ENCODE peak calls at places on chromosomes 13 and 19, in five cellular contexts. G is CD8-positive, alpha-beta T cell; C is lower lobe of right lung; Y is esophagus squamous epithelium; S is CD4-positive, CD25-positive, alpha-beta regulatory T cell. U is an unnamed sample. For H3K4me1, the result is how much of the 10 kb centered on the place peaks cover.

GRCh38 chr13:67048084-67048792 is 181.9 kb downstream of the PCDH9 start:
- DNase-seq in G (no peak), C (no peak), Y (no peak), S (no peak), U (no peak)

GRCh38 chr13:19695829-19696228 is 62.4 kb downstream of the MPHOSPH8 start:
- DNase-seq in G (no peak), C (no peak), Y (no peak), S (no peak), U (no peak)

GRCh38 chr13:87893186-87893585 is 222.0 kb downstream of the SLITRK5 start:
- DNase-seq in G (no peak), C (no peak), Y (no peak), S (no peak), U (no peak)

GRCh38 chr19:18167975-18168645 is 5.5 kb upstream of the IFI30 start:
- DNase-seq in G (peak), C (peak), Y (no peak), S (peak), U (no peak)

GRCh38 chr13:95505265-95505664 is 47.3 kb upstream of the CLDN10 start:
- DNase-seq in G (no peak), C (no peak), Y (no peak), S (no peak), U (no peak)

GRCh38 chr19:10467104-10467706 is 36.0 kb downstream of the KEAP1 start:
- DNase-seq in G (no peak), C (no peak), Y (no peak), S (no peak), U (no peak)

GRCh38 chr13:40508112-40508511 is 158.3 kb downstream of the FOXO1 start:
- DNase-seq in G (no peak), C (no peak), Y (no peak), S (peak), U (no peak)

GRCh38 chr13:111325146-111325890 is 4.9 kb downstream of the TEX29 start:
- DNase-seq in G (no peak), C (no peak), Y (no peak), S (no peak), U (no peak)

GRCh38 chr19:42199440-42200115 is 17.9 kb downstream of the DEDD2 start:
- DNase-seq in G (no peak), C (peak), Y (no peak), S (peak), U (no peak)

GRCh38 chr13:110916671-110917142 is 1.8 kb upstream of the ANKRD10 start:
- DNase-seq in G (no peak), C (no peak), Y (no peak), S (no peak), U (no peak)

GRCh38 chr19:32676186-32676894 is 692 bp downstream of the RGS9BP start:
- DNase-seq in G (no peak), C (no peak), Y (no peak), S (no peak), U (no peak)

GRCh38 chr13:97852181-97852874 is 101.1 kb upstream of the IPO5 start:
- DNase-seq in G (no peak), C (no peak), Y (no peak), S (no peak), U (no peak)

GRCh38 chr19:17966497-17967257 is at the start of gene KCNN1:
- DNase-seq in G (no peak), C (no peak), Y (no peak), S (no peak), U (no peak)

DNA sequence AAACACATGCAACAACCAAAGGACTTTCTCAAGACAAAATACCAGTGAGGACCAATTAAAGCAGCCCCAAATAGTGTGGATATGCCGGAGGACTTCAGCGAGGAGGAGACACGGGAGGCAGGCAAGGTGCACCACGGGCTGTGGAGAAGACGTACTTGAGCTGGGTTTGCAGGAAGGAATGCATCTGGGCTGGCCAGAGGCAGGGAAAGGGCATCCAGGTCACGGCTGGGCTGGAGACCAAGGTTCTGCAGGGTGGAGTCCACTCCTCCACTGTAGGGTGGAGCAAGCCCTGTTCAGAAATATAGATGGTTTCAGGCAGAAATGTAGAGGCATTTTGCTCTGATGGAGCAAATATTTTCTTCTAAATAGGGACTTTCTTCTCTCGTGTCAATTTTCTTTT is 36.6 kb upstream of the MEDAG start:
- DNase-seq in G (no peak), C (no peak), Y (no peak), S (no peak), U (no peak)
- H3K4me1 ChIP-seq in G (under half), C (under half), Y (under half), S (under half), U (under half)

GRCh38 chr13:51534075-51534817 is 50.0 kb upstream of the WDFY2 start:
- DNase-seq in G (peak), C (peak), Y (no peak), S (no peak), U (no peak)
- H3K27ac ChIP-seq in G (no peak), C (peak), Y (no peak), S (no peak), U (no peak)

GRCh38 chr19:38277549-38277948 is 13.2 kb downstream of the SPINT2 start:
- DNase-seq in G (no peak), C (no peak), Y (no peak), S (no peak), U (no peak)
- H3K4me1 ChIP-seq in G (under half), C (half or more), Y (under half), S (under half), U (under half)

GRCh38 chr13:72126424-72126823 is 259.4 kb upstream of the DACH1 start:
- DNase-seq in G (no peak), C (no peak), Y (no peak), S (no peak), U (no peak)

GRCh38 chr13:72129117-72129516 is 262.1 kb upstream of the DACH1 start:
- DNase-seq in G (no peak), C (no peak), Y (no peak), S (no peak), U (no peak)

GRCh38 chr13:72122661-72123060 is 255.7 kb upstream of the DACH1 start:
- DNase-seq in G (no peak), C (no peak), Y (no peak), S (no peak), U (no peak)

GRCh38 chr13:72127031-72127430 is 260.0 kb upstream of the DACH1 start:
- DNase-seq in G (no peak), C (no peak), Y (no peak), S (no peak), U (no peak)

DNA sequence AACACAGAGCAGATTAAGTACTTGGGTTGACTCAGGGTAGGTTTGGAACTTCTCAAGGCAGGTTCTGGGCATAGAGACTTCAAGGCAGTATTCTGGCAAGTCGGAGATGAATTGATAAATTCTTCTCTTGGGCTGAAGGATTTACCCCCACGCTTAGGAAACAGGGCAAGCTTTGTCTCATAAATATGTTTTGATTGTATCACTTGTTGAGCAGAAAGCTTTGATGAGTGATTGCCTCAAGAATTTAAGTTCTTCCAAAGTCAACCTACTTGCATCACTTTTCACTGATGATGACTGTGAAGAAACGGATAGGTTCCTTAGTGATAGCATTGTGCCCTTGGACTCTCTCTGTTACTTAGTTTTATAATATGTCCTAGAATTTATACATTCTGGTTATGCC is 258.6 kb upstream of the DACH1 start:
- DNase-seq in G (no peak), C (no peak), Y (no peak), S (no peak), U (no peak)
- H3K27ac ChIP-seq in G (no peak), C (no peak), Y (no peak), S (no peak), U (no peak)

DNA sequence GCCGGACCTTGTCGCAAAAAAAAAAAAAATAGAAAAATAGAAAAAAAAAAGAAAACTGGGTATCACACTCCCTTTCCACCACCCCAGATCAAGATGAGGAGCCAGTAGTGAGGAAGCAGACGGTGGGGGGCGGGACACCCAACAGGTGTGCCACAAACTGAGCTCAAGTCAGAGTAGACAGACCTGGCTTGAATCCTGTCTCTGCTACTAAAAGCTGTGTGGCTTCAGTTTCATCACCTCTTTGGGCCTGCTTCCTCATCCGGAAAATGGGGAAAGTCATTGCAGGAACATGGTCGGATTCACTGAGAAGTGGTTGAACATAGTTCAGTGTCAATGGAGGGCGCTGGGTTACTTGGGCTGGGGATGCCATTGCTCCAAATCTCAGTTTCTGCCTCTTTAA is 2.9 kb downstream of the HIF3A start:
- DNase-seq in G (no peak), C (no peak), Y (no peak), S (no peak), U (no peak)
- H3K4me1 ChIP-seq in G (under half), C (half or more), Y (under half), S (under half), U (under half)

DNA sequence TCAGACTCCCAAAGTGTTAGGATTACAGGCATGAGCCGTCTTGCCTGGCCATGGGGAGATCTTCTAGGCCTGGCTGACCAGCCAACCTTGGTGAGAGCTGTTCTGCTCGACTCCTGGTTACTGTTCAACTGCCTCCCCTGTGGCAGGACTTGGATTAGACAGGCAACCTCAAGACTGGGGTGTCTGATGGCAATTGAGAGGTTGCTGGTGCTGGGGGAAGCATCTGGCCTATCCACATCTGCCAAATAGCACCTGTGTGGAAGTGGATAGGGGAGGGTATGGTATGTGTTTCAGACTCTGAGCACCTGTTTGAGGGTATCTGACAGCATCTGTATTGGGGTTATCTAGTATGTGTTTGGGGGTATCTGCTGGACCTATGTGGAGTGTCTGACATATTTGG is 44.7 kb downstream of the ARHGEF18 start:
- DNase-seq in G (no peak), C (no peak), Y (no peak), S (no peak), U (no peak)
- H3K27ac ChIP-seq in G (no peak), C (no peak), Y (no peak), S (peak), U (no peak)